ENCODE peak calls at places on chromosomes 2 and 18, in nine cellular contexts. One of them, this sample, is unnamed.

GRCh38 chr2:170822292-170822884 is 5.7 kb downstream of the GAD1 start:
- DNase-seq in GM23338: peak; percentile 62
- DNase-seq in transverse colon: no peak
- DNase-seq in stomach: no peak
- DNase-seq in breast epithelium: no peak
- DNase-seq in HCT116: no peak
- DNase-seq in sigmoid colon: no peak
- DNase-seq in Panc1: no peak
- DNase-seq in prostate gland: no peak
- DNase-seq in this sample: no peak

GRCh38 chr2:27291865-27292264 is 9.6 kb downstream of the TRIM54 start:
- DNase-seq in GM23338: peak; percentile 77
- DNase-seq in transverse colon: no peak
- DNase-seq in stomach: no peak
- DNase-seq in breast epithelium: no peak
- DNase-seq in HCT116: no peak
- DNase-seq in sigmoid colon: no peak
- DNase-seq in Panc1: no peak
- DNase-seq in prostate gland: no peak
- DNase-seq in this sample: no peak

GRCh38 chr18:58965930-58966662 is 101.4 kb downstream of the ZNF532 start:
- DNase-seq in GM23338: no peak
- DNase-seq in transverse colon: no peak
- DNase-seq in stomach: no peak
- DNase-seq in breast epithelium: no peak
- DNase-seq in HCT116: no peak
- DNase-seq in sigmoid colon: no peak
- DNase-seq in Panc1: no peak
- DNase-seq in prostate gland: no peak
- DNase-seq in this sample: no peak

GRCh38 chr18:59516356-59517155 is 157.5 kb upstream of the LMAN1 start:
- DNase-seq in GM23338: peak; percentile 41
- DNase-seq in transverse colon: peak; percentile 16
- DNase-seq in stomach: no peak
- DNase-seq in breast epithelium: no peak
- DNase-seq in HCT116: no peak
- DNase-seq in sigmoid colon: peak; percentile 79
- DNase-seq in Panc1: no peak
- DNase-seq in prostate gland: no peak
- DNase-seq in this sample: no peak

GRCh38 chr2:240255811-240256703 is 115.6 kb upstream of the OTOS start:
- DNase-seq in GM23338: peak; percentile 69
- DNase-seq in transverse colon: no peak
- DNase-seq in stomach: peak; percentile 23
- DNase-seq in breast epithelium: no peak
- DNase-seq in HCT116: no peak
- DNase-seq in sigmoid colon: no peak
- DNase-seq in Panc1: no peak
- DNase-seq in prostate gland: peak; percentile 63
- DNase-seq in this sample: no peak

GRCh38 chr2:233439191-233439590 is 84.9 kb downstream of the DGKD start:
- DNase-seq in GM23338: no peak
- DNase-seq in transverse colon: no peak
- DNase-seq in stomach: no peak
- DNase-seq in breast epithelium: no peak
- DNase-seq in HCT116: no peak
- DNase-seq in sigmoid colon: peak; percentile 74
- DNase-seq in Panc1: no peak
- DNase-seq in prostate gland: no peak
- DNase-seq in this sample: no peak

GRCh38 chr18:48003426-48004349 is 73.2 kb upstream of the SMAD2 start:
- DNase-seq in GM23338: no peak
- DNase-seq in transverse colon: peak; percentile 66
- DNase-seq in stomach: peak; percentile 52
- DNase-seq in breast epithelium: no peak
- DNase-seq in HCT116: peak; percentile 72
- DNase-seq in sigmoid colon: no peak
- DNase-seq in Panc1: no peak
- DNase-seq in prostate gland: no peak
- DNase-seq in this sample: no peak

GRCh38 chr2:176110975-176111663 is 4.0 kb downstream of the HOXD11 start:
- DNase-seq in GM23338: peak; percentile 94
- DNase-seq in transverse colon: peak; percentile 69
- DNase-seq in stomach: no peak
- DNase-seq in breast epithelium: peak; percentile 52
- DNase-seq in HCT116: no peak
- DNase-seq in sigmoid colon: no peak
- DNase-seq in Panc1: no peak
- DNase-seq in prostate gland: no peak
- DNase-seq in this sample: peak; percentile 48

GRCh38 chr2:196993617-196994016 is 67.1 kb upstream of the PGAP1 start:
- DNase-seq in GM23338: no peak
- DNase-seq in transverse colon: no peak
- DNase-seq in stomach: no peak
- DNase-seq in breast epithelium: no peak
- DNase-seq in HCT116: no peak
- DNase-seq in sigmoid colon: no peak
- DNase-seq in Panc1: no peak
- DNase-seq in prostate gland: no peak
- DNase-seq in this sample: no peak

GRCh38 chr18:59033361-59033760 is 106.3 kb upstream of the SEC11C start:
- DNase-seq in GM23338: peak; percentile 51
- DNase-seq in transverse colon: no peak
- DNase-seq in stomach: no peak
- DNase-seq in breast epithelium: no peak
- DNase-seq in HCT116: no peak
- DNase-seq in sigmoid colon: no peak
- DNase-seq in Panc1: no peak
- DNase-seq in prostate gland: no peak
- DNase-seq in this sample: no peak

GRCh38 chr2:13681936-13682335 is 950.6 kb upstream of the LRATD1 start:
- DNase-seq in GM23338: no peak
- DNase-seq in transverse colon: no peak
- DNase-seq in stomach: no peak
- DNase-seq in breast epithelium: no peak
- DNase-seq in HCT116: no peak
- DNase-seq in sigmoid colon: no peak
- DNase-seq in Panc1: no peak
- DNase-seq in prostate gland: no peak
- DNase-seq in this sample: no peak

GRCh38 chr2:238264072-238264460 is 24.2 kb upstream of the HES6 start:
- DNase-seq in GM23338: no peak
- DNase-seq in transverse colon: peak; percentile 38
- DNase-seq in stomach: no peak
- DNase-seq in breast epithelium: no peak
- DNase-seq in HCT116: no peak
- DNase-seq in sigmoid colon: peak; percentile 65
- DNase-seq in Panc1: no peak
- DNase-seq in prostate gland: no peak
- DNase-seq in this sample: no peak

GRCh38 chr2:55992465-55992864 is 68.9 kb upstream of the EFEMP1 start:
- DNase-seq in GM23338: no peak
- DNase-seq in transverse colon: peak; percentile 8
- DNase-seq in stomach: no peak
- DNase-seq in breast epithelium: no peak
- DNase-seq in HCT116: no peak
- DNase-seq in sigmoid colon: no peak
- DNase-seq in Panc1: no peak
- DNase-seq in prostate gland: peak; percentile 4
- DNase-seq in this sample: no peak

GRCh38 chr18:5746844-5747243 is 148.5 kb downstream of the TMEM200C start:
- DNase-seq in GM23338: no peak
- DNase-seq in transverse colon: no peak
- DNase-seq in stomach: no peak
- DNase-seq in breast epithelium: no peak
- DNase-seq in HCT116: no peak
- DNase-seq in sigmoid colon: no peak
- DNase-seq in Panc1: no peak
- DNase-seq in prostate gland: no peak
- DNase-seq in this sample: no peak

GRCh38 chr18:5747678-5748077 is 147.6 kb downstream of the TMEM200C start:
- DNase-seq in GM23338: no peak
- DNase-seq in transverse colon: no peak
- DNase-seq in stomach: no peak
- DNase-seq in breast epithelium: no peak
- DNase-seq in HCT116: no peak
- DNase-seq in sigmoid colon: no peak
- DNase-seq in Panc1: no peak
- DNase-seq in prostate gland: no peak
- DNase-seq in this sample: no peak

DNA sequence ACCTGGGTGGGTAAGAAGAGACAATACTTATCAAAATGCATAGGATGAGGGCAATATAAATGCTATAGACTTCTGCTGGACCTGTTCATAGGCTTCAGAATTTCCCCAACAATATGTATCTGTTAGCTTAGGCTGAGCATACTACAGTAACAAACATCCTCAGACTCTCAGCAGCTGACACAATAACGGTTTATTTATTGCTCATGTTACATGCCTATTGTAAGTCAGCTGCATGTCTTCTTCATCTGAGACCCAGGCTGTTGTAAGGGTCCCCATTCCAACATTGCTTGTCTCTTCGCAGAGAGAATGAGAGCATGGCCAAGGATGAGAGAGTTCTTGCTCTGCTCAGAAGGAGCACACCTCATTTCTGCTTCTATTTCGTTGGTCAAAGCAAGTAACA is 150.7 kb downstream of the TMEM200C start:
- DNase-seq in GM23338: no peak
- DNase-seq in transverse colon: no peak
- DNase-seq in stomach: no peak
- DNase-seq in breast epithelium: no peak
- DNase-seq in HCT116: no peak
- DNase-seq in sigmoid colon: no peak
- DNase-seq in Panc1: no peak
- DNase-seq in prostate gland: no peak
- DNase-seq in this sample: no peak
- TF ChIP-seq CTCF in GM23338: no peak
- TF ChIP-seq CTCF in transverse colon: no peak
- TF ChIP-seq CTCF in stomach: no peak
- TF ChIP-seq CTCF in breast epithelium: no peak
- TF ChIP-seq CTCF in HCT116: no peak
- TF ChIP-seq CTCF in sigmoid colon: no peak
- TF ChIP-seq CTCF in Panc1: no peak
- TF ChIP-seq CTCF in prostate gland: no peak
- TF ChIP-seq CTCF in this sample: no peak

GRCh38 chr2:230589497-230590015 is 123.1 kb upstream of the CAB39 start:
- DNase-seq in GM23338: no peak
- DNase-seq in transverse colon: peak; percentile 27
- DNase-seq in stomach: no peak
- DNase-seq in breast epithelium: no peak
- DNase-seq in HCT116: no peak
- DNase-seq in sigmoid colon: no peak
- DNase-seq in Panc1: no peak
- DNase-seq in prostate gland: no peak
- DNase-seq in this sample: no peak
- TF ChIP-seq POLR2AphosphoS5 in GM23338: no peak
- TF ChIP-seq POLR2AphosphoS5 in transverse colon: no peak
- TF ChIP-seq POLR2AphosphoS5 in stomach: no peak
- TF ChIP-seq POLR2AphosphoS5 in breast epithelium: no peak
- TF ChIP-seq POLR2AphosphoS5 in HCT116: no peak
- TF ChIP-seq POLR2AphosphoS5 in sigmoid colon: no peak
- TF ChIP-seq POLR2AphosphoS5 in Panc1: no peak
- TF ChIP-seq POLR2AphosphoS5 in prostate gland: no peak
- TF ChIP-seq POLR2AphosphoS5 in this sample: no peak

DNA sequence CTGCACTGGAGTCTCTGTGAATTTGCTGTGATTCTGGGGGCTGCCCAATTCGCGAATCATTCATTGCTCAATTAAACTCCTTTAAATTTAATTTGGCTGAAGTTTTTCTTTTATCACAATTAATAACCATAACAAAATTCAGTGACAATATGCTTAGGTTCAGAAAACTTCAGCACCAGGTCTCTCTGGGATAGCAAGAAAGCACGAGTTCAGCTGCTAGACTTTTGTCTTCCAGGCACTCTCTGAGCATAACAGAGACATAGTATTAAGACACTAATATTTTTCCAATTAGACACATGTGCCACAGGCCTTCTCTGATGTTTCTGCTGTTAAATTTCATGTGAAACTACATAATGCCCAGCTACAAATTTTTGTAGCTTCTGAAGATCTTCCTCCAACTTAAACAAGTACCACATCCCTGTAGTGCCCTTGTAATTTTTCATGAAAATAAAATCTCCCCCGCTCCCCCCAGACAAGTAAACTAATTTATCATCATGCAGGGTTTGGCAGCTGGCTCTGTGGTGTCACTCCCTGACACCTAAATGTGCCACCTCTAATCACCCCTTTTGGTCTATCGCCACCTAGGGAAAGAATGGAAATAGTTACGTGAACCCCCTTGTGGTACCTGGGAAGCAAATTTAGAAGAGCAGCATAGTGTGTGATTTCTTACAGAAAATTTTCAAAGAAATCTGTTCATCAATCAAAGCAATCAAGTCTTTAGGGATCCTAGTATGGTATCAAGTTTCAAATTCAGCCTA is 94.1 kb downstream of the CSRNP3 start:
- DNase-seq in GM23338: peak; percentile 82
- DNase-seq in transverse colon: no peak
- DNase-seq in stomach: no peak
- DNase-seq in breast epithelium: no peak
- DNase-seq in HCT116: no peak
- DNase-seq in sigmoid colon: no peak
- DNase-seq in Panc1: no peak
- DNase-seq in prostate gland: no peak
- DNase-seq in this sample: no peak
- TF ChIP-seq CTCF in GM23338: peak; percentile 83
- TF ChIP-seq CTCF in transverse colon: no peak
- TF ChIP-seq CTCF in stomach: no peak
- TF ChIP-seq CTCF in breast epithelium: no peak
- TF ChIP-seq CTCF in HCT116: peak; percentile 52
- TF ChIP-seq CTCF in sigmoid colon: no peak
- TF ChIP-seq CTCF in Panc1: peak; percentile 21
- TF ChIP-seq CTCF in prostate gland: no peak
- TF ChIP-seq CTCF in this sample: no peak

DNA sequence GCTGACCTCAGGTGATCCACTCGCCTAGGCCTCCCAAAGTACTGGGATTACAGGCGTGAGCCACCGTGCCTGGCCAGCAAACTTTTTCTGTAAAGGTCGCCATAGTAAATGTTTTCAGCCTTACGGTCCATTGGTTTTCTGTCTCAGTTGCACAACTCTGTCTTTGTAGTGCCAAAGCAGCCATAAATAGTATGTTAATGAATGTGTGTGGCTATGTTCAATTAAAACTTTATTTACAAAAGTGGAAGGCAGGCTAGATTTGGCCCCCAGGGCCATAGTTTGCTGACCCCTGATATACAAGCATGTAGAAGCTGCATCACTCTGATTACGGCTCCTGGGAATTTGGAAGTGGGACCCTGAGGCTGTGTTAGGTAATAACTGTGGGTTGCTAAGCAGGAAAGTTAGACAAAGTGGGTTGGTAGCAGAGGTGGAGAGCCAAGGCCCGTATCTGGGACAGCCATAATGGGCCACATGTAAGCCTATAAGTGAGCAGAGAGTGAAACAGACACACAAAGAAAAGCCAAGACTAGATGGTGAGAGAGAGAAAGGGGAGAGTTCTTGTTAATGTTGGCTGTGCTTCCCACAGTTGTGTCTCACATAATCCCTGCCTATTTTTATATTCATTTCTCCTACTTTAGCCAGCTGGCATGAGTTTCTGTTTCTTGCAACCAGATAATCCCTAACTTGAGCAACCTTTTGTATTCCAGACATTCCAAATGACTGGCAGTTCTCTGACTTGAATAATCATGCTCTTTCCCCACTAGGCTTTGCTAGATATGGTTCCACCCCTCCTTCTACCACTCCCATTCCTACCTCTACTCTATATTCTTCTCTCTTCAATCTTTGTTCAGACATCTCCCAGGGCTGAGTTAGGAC is 223.3 kb upstream of the STON1 start:
- DNase-seq in GM23338: no peak
- DNase-seq in transverse colon: no peak
- DNase-seq in stomach: no peak
- DNase-seq in breast epithelium: no peak
- DNase-seq in HCT116: no peak
- DNase-seq in sigmoid colon: no peak
- DNase-seq in Panc1: no peak
- DNase-seq in prostate gland: no peak
- DNase-seq in this sample: no peak
- TF ChIP-seq POLR2AphosphoS5 in GM23338: no peak
- TF ChIP-seq POLR2AphosphoS5 in transverse colon: no peak
- TF ChIP-seq POLR2AphosphoS5 in stomach: peak; percentile 43
- TF ChIP-seq POLR2AphosphoS5 in breast epithelium: no peak
- TF ChIP-seq POLR2AphosphoS5 in HCT116: no peak
- TF ChIP-seq POLR2AphosphoS5 in sigmoid colon: no peak
- TF ChIP-seq POLR2AphosphoS5 in Panc1: no peak
- TF ChIP-seq POLR2AphosphoS5 in prostate gland: no peak
- TF ChIP-seq POLR2AphosphoS5 in this sample: no peak

This sample was measured in HL-60.